ENCODE peak calls at places on chromosomes 12 and 14, in seven cellular contexts. O is HFF-Myc; A is endothelial cell; X is stimulated activated CD4-positive, alpha-beta T cell treated with anti-CD3 and anti-CD28 coated beads, Interleukin-4, amount 100 ng/mL, for 48 hours; N is BJ; E is RWPE1; Q is T-helper 1 cell. K is an unnamed sample.

GRCh38 chr12:19482551-19483109 is 43.3 kb downstream of the AEBP2 start:
- DNase-seq in Q (no peak), X (peak), E (peak), O (no peak), N (no peak), A (no peak), K (peak)

GRCh38 chr14:69154779-69155178 is 1.9 kb upstream of the DCAF5 start:
- DNase-seq in O (no peak), Q (no peak), N (no peak), A (no peak), X (no peak), E (no peak), K (peak)

GRCh38 chr14:100307215-100308111 is 1.2 kb upstream of the SLC25A29 start:
- DNase-seq in E (no peak), Q (no peak), X (no peak), O (no peak), N (no peak), A (peak), K (peak)

GRCh38 chr12:5428332-5429221 is 3.3 kb upstream of the NTF3 start:
- DNase-seq in A (peak), O (no peak), N (no peak), E (no peak), X (no peak), Q (no peak), K (no peak)

GRCh38 chr12:109910969-109911348 is 10.9 kb downstream of the TCHP start:
- DNase-seq in Q (no peak), A (peak), N (no peak), X (no peak), O (no peak), E (peak), K (no peak)

GRCh38 chr14:74325446-74325845 is 22.7 kb upstream of the ABCD4 start:
- DNase-seq in O (no peak), N (no peak), X (no peak), E (no peak), A (no peak), Q (no peak), K (no peak)

GRCh38 chr12:74043343-74043742 is 494.3 kb upstream of the ATXN7L3B start:
- DNase-seq in X (no peak), Q (no peak), N (no peak), A (no peak), E (peak), O (no peak), K (no peak)

GRCh38 chr14:38873923-38874612 is 229.0 kb downstream of the SEC23A start:
- DNase-seq in Q (no peak), N (no peak), E (no peak), A (no peak), O (no peak), X (no peak), K (no peak)

GRCh38 chr12:52202361-52203078 is 10.7 kb upstream of the KRT80 start:
- DNase-seq in E (no peak), N (no peak), O (no peak), A (no peak), Q (no peak), X (no peak), K (no peak)

GRCh38 chr12:108792361-108793292 is 61.3 kb upstream of the CORO1C start:
- DNase-seq in E (no peak), N (no peak), X (no peak), A (no peak), Q (no peak), O (no peak), K (no peak)

GRCh38 chr12:107242189-107242588 is 148.8 kb upstream of the CRY1 start:
- DNase-seq in Q (no peak), O (no peak), A (no peak), N (no peak), E (no peak), X (no peak), K (no peak)

GRCh38 chr12:109829667-109830066 is 3.5 kb downstream of the TRPV4 start:
- DNase-seq in A (no peak), X (no peak), Q (no peak), N (no peak), O (no peak), E (no peak), K (no peak)

GRCh38 chr12:94725375-94726168 is 75.2 kb upstream of the TMCC3 start:
- DNase-seq in E (peak), X (no peak), A (peak), O (peak), Q (no peak), N (no peak), K (no peak)

GRCh38 chr12:121811434-121812319 is 7.9 kb downstream of the SETD1B start:
- DNase-seq in E (no peak), X (no peak), Q (peak), A (peak), O (no peak), N (no peak), K (peak)

GRCh38 chr12:19093218-19093617 is 36.3 kb upstream of the PLEKHA5 start:
- DNase-seq in O (no peak), E (no peak), X (no peak), N (no peak), A (no peak), Q (no peak), K (no peak)

GRCh38 chr12:69515394-69515793 is 45.2 kb downstream of the FRS2 start:
- DNase-seq in N (no peak), A (no peak), O (no peak), E (no peak), Q (no peak), X (no peak), K (no peak)

GRCh38 chr14:78405071-78405856 is 235.1 kb downstream of the NRXN3 start:
- DNase-seq in E (no peak), X (no peak), A (no peak), O (no peak), Q (no peak), N (no peak), K (no peak)

GRCh38 chr12:5172886-5173285 is 129.2 kb downstream of the KCNA5 start:
- DNase-seq in X (no peak), Q (no peak), A (no peak), O (no peak), N (no peak), E (no peak), K (no peak)

GRCh38 chr12:109275173-109275572 is 33.9 kb downstream of the FOXN4 start:
- DNase-seq in O (no peak), N (no peak), X (no peak), E (no peak), A (no peak), Q (no peak), K (no peak)

GRCh38 chr14:92973798-92974372 is 50.9 kb downstream of the CHGA start:
- DNase-seq in E (peak), X (no peak), N (no peak), O (peak), Q (no peak), A (no peak), K (no peak)

GRCh38 chr14:76514599-76514998 is 138.7 kb downstream of the ESRRB start:
- DNase-seq in Q (no peak), O (no peak), X (no peak), E (no peak), A (no peak), N (no peak), K (peak)

GRCh38 chr12:78081590-78082314 is 251.1 kb downstream of the NAV3 start:
- DNase-seq in O (no peak), A (no peak), N (no peak), Q (no peak), X (no peak), E (no peak), K (no peak)

GRCh38 chr12:98653866-98654493 is 8.9 kb downstream of the APAF1 start:
- DNase-seq in O (peak), X (no peak), Q (no peak), E (peak), A (no peak), N (no peak), K (no peak)

GRCh38 chr12:45893240-45893639 is 97.1 kb downstream of the SCAF11 start:
- DNase-seq in O (peak), Q (no peak), N (no peak), A (no peak), X (no peak), E (no peak), K (peak)

GRCh38 chr12:48969160-48969771 is 2.3 kb downstream of the WNT10B start:
- DNase-seq in N (no peak), O (no peak), E (no peak), A (no peak), Q (no peak), X (no peak), K (no peak)

GRCh38 chr14:69101331-69101826 is 51.5 kb downstream of the DCAF5 start:
- DNase-seq in X (no peak), A (no peak), O (no peak), N (peak), E (peak), Q (no peak), K (peak)

GRCh38 chr12:80837342-80837978 is 100.3 kb downstream of the LIN7A start:
- DNase-seq in X (no peak), E (peak), Q (no peak), O (peak), A (peak), N (no peak), K (peak)

GRCh38 chr14:65065719-65066118 is 36.6 kb downstream of the MAX start:
- DNase-seq in O (no peak), N (no peak), X (no peak), A (no peak), E (peak), Q (no peak), K (no peak)

GRCh38 chr14:20441466-20441865 is 5.5 kb upstream of the KLHL33 start:
- DNase-seq in E (no peak), O (no peak), A (no peak), Q (no peak), N (no peak), X (no peak), K (no peak)

GRCh38 chr12:111103583-111103982 is 183.2 kb upstream of the MYL2 start:
- DNase-seq in O (no peak), N (no peak), X (no peak), E (no peak), A (no peak), Q (no peak), K (no peak)

GRCh38 chr14:71022939-71023338 is 115.7 kb downstream of the PCNX1 start:
- DNase-seq in Q (no peak), X (no peak), A (no peak), N (no peak), O (no peak), E (no peak), K (no peak)

K was measured in adrenal gland.